ENCODE peak calls at places on chromosome 22, in eight cellular contexts. T is B cell; F is prostate gland; R is epithelial cell of prostate; V is NAMALWA; Y is C1 segment of cervical spinal cord; B is NCI-H2171; G is activated T-helper 9 cell treated with anti-CD3 and anti-CD28 coated beads, Interleukin-2, amount 50 U/mL, for 16 hours. N is an unnamed sample.

GRCh38 chr22:32341122-32341740 is 16.4 kb upstream of the RFPL3 start:
- DNase-seq in T (no peak), F (no peak), R (no peak), V (no peak), Y (no peak), B (no peak), G (no peak), N (no peak)

GRCh38 chr22:48605125-48605524 is 1222.5 kb downstream of the BRD1 start:
- DNase-seq in T (no peak), F (no peak), R (no peak), V (no peak), Y (no peak), B (no peak), G (no peak), N (no peak)

GRCh38 chr22:21590809-21591641 is 23.5 kb downstream of the UBE2L3 start:
- DNase-seq in T (peak), F (peak), R (no peak), V (peak), Y (no peak), B (peak), G (no peak), N (peak)

GRCh38 chr22:28442951-28443876 is 236.4 kb downstream of the TTC28 start:
- DNase-seq in T (no peak), F (peak), R (no peak), V (peak), Y (peak), B (no peak), G (no peak), N (peak)

GRCh38 chr22:50621948-50622722 is 5.8 kb downstream of the ARSA start:
- DNase-seq in T (peak), F (peak), R (no peak), V (peak), Y (no peak), B (no peak), G (no peak), N (peak)

GRCh38 chr22:26172389-26172990 is 3.2 kb downstream of the SEZ6L start:
- DNase-seq in T (no peak), F (no peak), R (peak), V (peak), Y (no peak), B (peak), G (no peak), N (peak)

GRCh38 chr22:31084811-31085492 is 3.8 kb downstream of the SMTN start:
- DNase-seq in T (peak), F (peak), R (no peak), V (peak), Y (peak), B (peak), G (peak), N (peak)

GRCh38 chr22:47247609-47248240 is 485.3 kb downstream of the TBC1D22A start:
- DNase-seq in T (no peak), F (no peak), R (no peak), V (no peak), Y (no peak), B (no peak), G (no peak), N (no peak)

GRCh38 chr22:24061124-24061684 is 50.1 kb downstream of the CABIN1 start:
- DNase-seq in T (no peak), F (no peak), R (no peak), V (no peak), Y (no peak), B (no peak), G (no peak), N (no peak)

GRCh38 chr22:46056169-46057041 is 79.4 kb upstream of the WNT7B start:
- DNase-seq in T (no peak), F (no peak), R (no peak), V (no peak), Y (peak), B (no peak), G (no peak), N (no peak)

GRCh38 chr22:50536231-50536630 is 6.4 kb upstream of the TYMP start:
- DNase-seq in T (no peak), F (no peak), R (no peak), V (peak), Y (no peak), B (no peak), G (no peak), N (no peak)